ENCODE peak calls at places on chromosomes 2 and 18, in four cellular contexts. F, R, A and E are unnamed samples. For H3K27me3 and H3K36me3, the result is how much of the 10 kb centered on the place peaks cover.

GRCh38 chr2:212227755-212228154 is 310.8 kb downstream of the ERBB4 start:
- DNase-seq in A (no peak), R (peak), F (no peak), E (peak)

GRCh38 chr2:113136828-113137775 is 9.7 kb downstream of the IL1RN start:
- DNase-seq in R (peak), A (peak), F (peak), E (peak)

GRCh38 chr18:9863282-9863681 is 22.5 kb upstream of the TXNDC2 start:
- DNase-seq in F (no peak), A (no peak), R (no peak), E (no peak)

GRCh38 chr2:199875400-199875799 is 24.4 kb upstream of the FTCDNL1 start:
- DNase-seq in R (peak), A (no peak), F (no peak), E (peak)

GRCh38 chr2:177896587-177896986 is 176.0 kb downstream of the PDE11A start:
- DNase-seq in F (no peak), R (no peak), A (no peak), E (no peak)

GRCh38 chr2:55311444-55311870 is 42.4 kb upstream of the MTIF2 start:
- DNase-seq in R (peak), F (no peak), A (no peak), E (no peak)

GRCh38 chr2:229474125-229474524 is 203.0 kb upstream of the PID1 start:
- DNase-seq in A (no peak), R (peak), F (no peak), E (no peak)

GRCh38 chr2:143161982-143162837 is 33.0 kb downstream of the ARHGAP15 start:
- DNase-seq in R (peak), A (peak), F (peak), E (peak)

GRCh38 chr2:55490554-55490953 is 29.0 kb upstream of the CFAP36 start:
- DNase-seq in F (no peak), R (peak), A (peak), E (no peak)

GRCh38 chr2:68134554-68134953 is 23.1 kb upstream of the PNO1 start:
- DNase-seq in R (no peak), A (peak), F (no peak), E (no peak)

GRCh38 chr2:112640800-112641675 is 4.7 kb upstream of the SLC20A1 start:
- DNase-seq in R (no peak), A (peak), F (no peak), E (no peak)

GRCh38 chr18:12053312-12053711 is 40.3 kb upstream of the ANKRD62 start:
- DNase-seq in R (no peak), A (no peak), F (no peak), E (no peak)

GRCh38 chr2:227942021-227942420 is 70.6 kb downstream of the DAW1 start:
- DNase-seq in F (no peak), R (no peak), A (no peak), E (no peak)

GRCh38 chr18:48656176-48656575 is 117.3 kb downstream of the CTIF start:
- DNase-seq in A (no peak), R (no peak), F (no peak), E (no peak)

GRCh38 chr18:22912835-22913234 is 20.3 kb upstream of the RBBP8 start:
- DNase-seq in R (no peak), A (no peak), F (no peak), E (no peak)

GRCh38 chr18:74942319-74942910 is 266.5 kb downstream of the PTGR3 start:
- DNase-seq in A (no peak), R (no peak), F (peak), E (no peak)

GRCh38 chr2:174615951-174616436 is 18.4 kb upstream of the WIPF1 start:
- DNase-seq in R (no peak), F (no peak), A (no peak), E (no peak)

GRCh38 chr2:122749347-122749850 is 993.9 kb downstream of the TSN start:
- DNase-seq in F (no peak), R (no peak), A (no peak), E (no peak)

GRCh38 chr18:51029694-51030536 is at the start of gene SMAD4:
- DNase-seq in R (peak), A (peak), F (peak), E (peak)

GRCh38 chr2:117127680-117128079 is 686.8 kb upstream of the DDX18 start:
- DNase-seq in A (no peak), R (no peak), F (no peak), E (no peak)

GRCh38 chr2:171957061-171957460 is 34.8 kb downstream of the HAT1 start:
- DNase-seq in A (no peak), R (peak), F (no peak), E (no peak)

GRCh38 chr2:186229265-186229664 is 256.8 kb upstream of the ZC3H15 start:
- DNase-seq in R (no peak), F (no peak), A (no peak), E (no peak)

GRCh38 chr18:57744211-57744694 is 58.9 kb downstream of the ATP8B1 start:
- DNase-seq in F (no peak), A (no peak), R (no peak), E (peak)

GRCh38 chr2:70552501-70553333 is 909 bp downstream of the TGFA start:
- DNase-seq in A (no peak), R (peak), F (no peak), E (peak)

GRCh38 chr2:216632952-216633615 is at the start of gene IGFBP2:
- DNase-seq in A (no peak), R (peak), F (no peak), E (peak)

GRCh38 chr2:220814441-220814840 is 757.7 kb downstream of the EPHA4 start:
- DNase-seq in F (no peak), R (no peak), A (no peak), E (no peak)

GRCh38 chr2:230775737-230776136 is 63.1 kb downstream of the CAB39 start:
- DNase-seq in A (no peak), F (no peak), R (no peak), E (no peak)

GRCh38 chr18:12233378-12233777 is 20.8 kb upstream of the CIDEA start:
- DNase-seq in A (no peak), F (no peak), R (no peak), E (no peak)

GRCh38 chr18:61308795-61309393 is 24.3 kb upstream of the CDH20 start:
- DNase-seq in A (no peak), R (no peak), F (no peak), E (no peak)

GRCh38 chr18:79798346-79798998 is 734 bp downstream of the KCNG2 start:
- DNase-seq in A (no peak), R (peak), F (no peak), E (no peak)
- H3K27me3 ChIP-seq in A (half or more), R (under half), F (under half), E (under half)

DNA sequence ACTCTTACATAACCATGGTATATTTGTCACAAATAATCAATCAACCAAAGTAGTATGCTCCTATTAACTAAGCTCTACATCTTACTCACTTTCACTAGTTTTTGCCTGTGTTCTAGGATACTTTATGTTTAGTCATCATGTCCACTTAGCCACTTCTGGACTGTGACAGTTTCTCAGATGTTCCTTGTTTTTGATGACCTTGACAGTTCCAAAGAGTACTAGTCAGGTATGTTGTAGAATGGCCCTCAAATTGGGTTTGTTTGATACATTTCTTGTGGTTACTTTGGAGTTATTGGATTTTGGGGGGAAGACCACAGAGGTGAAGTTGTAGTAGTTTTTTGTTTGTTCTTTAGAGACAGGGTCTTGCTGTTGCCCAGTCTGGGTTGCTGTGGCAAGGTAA is 35.5 kb downstream of the BUB1 start:
- DNase-seq in F (no peak), R (no peak), A (no peak), E (no peak)
- H3K36me3 ChIP-seq in F (under half), R (under half), A (half or more), E (half or more)

DNA sequence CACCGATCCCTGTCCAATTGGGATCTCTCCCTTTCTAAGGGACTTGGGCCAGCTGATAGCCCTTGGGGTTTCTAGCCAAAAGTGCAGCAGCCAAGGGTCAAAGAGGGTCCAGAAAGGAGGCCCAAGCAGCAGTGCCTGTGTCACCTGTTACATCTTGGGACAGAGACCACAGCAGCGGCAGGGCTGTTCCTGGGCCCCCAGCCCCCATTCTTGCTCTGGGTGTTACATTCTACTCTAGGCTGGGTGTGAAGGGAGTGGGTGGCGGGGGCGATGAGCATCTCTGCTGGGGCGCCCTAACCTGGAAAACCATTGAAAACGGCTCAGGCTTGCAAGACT is 1.2 kb downstream of the PAX3 start:
- DNase-seq in A (no peak), F (no peak), R (peak), E (no peak)
- H3K27me3 ChIP-seq in A (half or more), F (under half), R (half or more), E (under half)

DNA sequence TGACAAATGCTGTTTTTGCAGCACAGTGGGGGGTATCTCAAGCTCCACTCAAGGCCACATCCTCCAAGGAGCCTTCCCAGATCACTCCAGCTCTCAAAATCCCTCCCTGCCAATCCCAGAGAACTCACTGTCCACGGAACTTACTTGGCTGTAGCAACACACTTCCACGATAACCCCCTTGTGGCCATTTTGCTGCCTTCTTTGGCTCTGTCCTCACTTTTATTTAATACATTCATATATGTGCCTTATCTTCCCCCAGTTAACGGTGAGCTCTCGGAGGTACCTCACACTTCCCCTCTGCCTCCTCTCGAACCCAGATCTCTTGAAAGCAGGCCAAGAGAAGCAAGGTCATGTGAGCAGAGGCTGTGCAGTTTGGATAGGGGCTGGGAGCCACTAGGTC is 122.3 kb downstream of the TNS1 start:
- DNase-seq in F (no peak), R (no peak), A (no peak), E (no peak)
- H3K36me3 ChIP-seq in F (under half), R (under half), A (under half), E (under half)

GRCh38 chr18:35611518-35611917 is 30.0 kb downstream of the GALNT1 start:
- DNase-seq in R (no peak), F (no peak), A (no peak), E (no peak)
- H3K27me3 ChIP-seq in R (under half), F (under half), A (under half), E (under half)

DNA sequence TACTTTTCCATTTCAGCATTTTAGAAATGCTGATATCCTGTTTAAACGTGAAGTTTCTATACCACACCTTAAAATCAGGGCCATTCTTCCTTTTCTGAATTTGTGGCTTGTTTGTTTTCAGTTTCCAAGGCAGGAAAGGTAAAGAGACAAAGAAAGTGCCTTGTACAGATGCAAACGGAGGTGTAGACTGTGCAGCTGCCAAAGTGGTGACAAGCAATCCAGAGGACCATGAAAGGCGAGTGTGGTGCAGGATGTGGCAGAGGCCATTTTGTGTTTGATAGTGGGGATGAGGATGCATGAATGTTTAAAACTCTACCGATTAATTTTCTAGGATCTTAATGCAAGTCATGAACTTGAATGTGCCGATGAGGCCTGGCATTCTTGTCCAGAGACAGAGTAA is 733 bp downstream of the C2orf74 start:
- DNase-seq in R (no peak), F (no peak), A (no peak), E (no peak)
- H3K36me3 ChIP-seq in R (under half), F (under half), A (under half), E (under half)